ENCODE peak calls at places on chromosomes 3 and 15, in ten cellular contexts. H is HCT116, K is NB4, X is MCF 10A, B is SK-N-SH, Y is kidney, E is HFFc6, M is thoracic aorta, I is neural progenitor cell, D is nephron progenitor cell. F is an unnamed sample.

GRCh38 chr3:116444819-116445290 is 432 bp downstream of the LSAMP start:
- DNase-seq in H (no peak), K (no peak), X (no peak), B (peak), Y (peak), E (no peak), M (no peak), I (peak), D (peak), F (peak)

GRCh38 chr15:33031324-33031736 is 163.2 kb downstream of the FMN1 start:
- DNase-seq in H (no peak), K (no peak), X (peak), B (no peak), Y (no peak), E (peak), M (no peak), I (no peak), D (no peak), F (no peak)

GRCh38 chr15:25186411-25186810 is 231.6 kb downstream of the SNRPN start:
- DNase-seq in H (no peak), K (no peak), X (no peak), B (no peak), Y (no peak), E (no peak), M (no peak), I (no peak), D (no peak), F (no peak)

GRCh38 chr3:27311400-27311799 is 57.8 kb downstream of the NEK10 start:
- DNase-seq in H (peak), K (no peak), X (peak), B (peak), Y (no peak), E (peak), M (no peak), I (peak), D (no peak), F (no peak)

GRCh38 chr3:27729325-27729724 is 7.2 kb upstream of the EOMES start:
- DNase-seq in H (no peak), K (no peak), X (no peak), B (no peak), Y (no peak), E (no peak), M (no peak), I (peak), D (no peak), F (no peak)

GRCh38 chr3:52216585-52217408 is 8.6 kb downstream of the TLR9 start:
- DNase-seq in H (peak), K (peak), X (peak), B (peak), Y (peak), E (peak), M (no peak), I (no peak), D (no peak), F (no peak)

GRCh38 chr3:108201258-108201657 is 21.0 kb downstream of the IFT57 start:
- DNase-seq in H (no peak), K (no peak), X (no peak), B (no peak), Y (no peak), E (no peak), M (no peak), I (no peak), D (no peak), F (no peak)

GRCh38 chr3:129892486-129892856 is 1.0 kb downstream of the TMCC1 start:
- DNase-seq in H (no peak), K (no peak), X (no peak), B (no peak), Y (peak), E (no peak), M (no peak), I (no peak), D (no peak), F (peak)

GRCh38 chr15:87680200-87680599 is 576.3 kb downstream of the NTRK3 start:
- DNase-seq in H (no peak), K (no peak), X (no peak), B (no peak), Y (no peak), E (no peak), M (no peak), I (no peak), D (no peak), F (no peak)

GRCh38 chr3:98680723-98681122 is 82.4 kb upstream of the ST3GAL6 start:
- DNase-seq in H (peak), K (no peak), X (peak), B (no peak), Y (no peak), E (peak), M (no peak), I (no peak), D (no peak), F (no peak)

GRCh38 chr3:49899815-49900214 is 3.9 kb downstream of the MST1R start:
- DNase-seq in H (no peak), K (peak), X (peak), B (peak), Y (no peak), E (no peak), M (no peak), I (peak), D (peak), F (peak)

GRCh38 chr3:116473602-116474001 is 28.3 kb upstream of the LSAMP start:
- DNase-seq in H (no peak), K (no peak), X (no peak), B (no peak), Y (no peak), E (no peak), M (no peak), I (no peak), D (no peak), F (no peak)

GRCh38 chr3:60294181-60294580 is 957.1 kb downstream of the FHIT start:
- DNase-seq in H (no peak), K (no peak), X (peak), B (no peak), Y (no peak), E (no peak), M (no peak), I (no peak), D (no peak), F (no peak)

GRCh38 chr3:25454411-25454927 is 26.4 kb downstream of the RARB start:
- DNase-seq in H (no peak), K (no peak), X (no peak), B (no peak), Y (no peak), E (peak), M (no peak), I (no peak), D (no peak), F (no peak)

GRCh38 chr3:194091141-194091540 is 44.8 kb upstream of the HES1 start:
- DNase-seq in H (no peak), K (peak), X (peak), B (no peak), Y (no peak), E (peak), M (no peak), I (no peak), D (no peak), F (no peak)

GRCh38 chr15:52078876-52079700 is 33.5 kb downstream of the BCL2L10 start:
- DNase-seq in H (peak), K (peak), X (peak), B (peak), Y (peak), E (peak), M (peak), I (peak), D (peak), F (peak)

GRCh38 chr15:85920926-85921325 is 126.2 kb upstream of the KLHL25 start:
- DNase-seq in H (no peak), K (no peak), X (no peak), B (no peak), Y (no peak), E (no peak), M (no peak), I (peak), D (peak), F (no peak)

GRCh38 chr3:194139085-194139976 is 3.4 kb downstream of the HES1 start:
- DNase-seq in H (no peak), K (peak), X (peak), B (peak), Y (no peak), E (peak), M (no peak), I (peak), D (peak), F (no peak)

GRCh38 chr3:186589115-186589514 is 18.6 kb downstream of the DNAJB11 start:
- DNase-seq in H (no peak), K (peak), X (peak), B (no peak), Y (no peak), E (no peak), M (no peak), I (peak), D (no peak), F (no peak)

GRCh38 chr3:176650478-176650877 is 546.8 kb downstream of the TBL1XR1 start:
- DNase-seq in H (no peak), K (peak), X (peak), B (no peak), Y (no peak), E (peak), M (no peak), I (no peak), D (no peak), F (no peak)

GRCh38 chr15:58484794-58485600 is 53.2 kb downstream of the LIPC start:
- DNase-seq in H (no peak), K (peak), X (no peak), B (no peak), Y (no peak), E (no peak), M (no peak), I (no peak), D (no peak), F (no peak)

GRCh38 chr3:192409203-192409837 is 318.0 kb downstream of the FGF12 start:
- DNase-seq in H (no peak), K (no peak), X (peak), B (peak), Y (peak), E (no peak), M (no peak), I (peak), D (peak), F (peak)

GRCh38 chr3:47113669-47114365 is 50.1 kb downstream of the SETD2 start:
- DNase-seq in H (no peak), K (peak), X (no peak), B (no peak), Y (no peak), E (peak), M (no peak), I (no peak), D (no peak), F (no peak)

GRCh38 chr3:197752107-197752506 is 2.4 kb downstream of the FYTTD1 start:
- DNase-seq in H (no peak), K (no peak), X (no peak), B (no peak), Y (no peak), E (peak), M (no peak), I (no peak), D (no peak), F (no peak)

GRCh38 chr3:139764069-139764905 is 86.5 kb upstream of the NMNAT3 start:
- DNase-seq in H (no peak), K (no peak), X (no peak), B (no peak), Y (no peak), E (no peak), M (no peak), I (no peak), D (no peak), F (no peak)

GRCh38 chr3:31908391-31909097 is 72.5 kb downstream of the OSBPL10 start:
- DNase-seq in H (peak), K (peak), X (peak), B (no peak), Y (no peak), E (peak), M (no peak), I (no peak), D (no peak), F (no peak)

GRCh38 chr3:116388867-116389385 is 56.4 kb downstream of the LSAMP start:
- DNase-seq in H (no peak), K (no peak), X (no peak), B (no peak), Y (no peak), E (no peak), M (no peak), I (no peak), D (no peak), F (no peak)

GRCh38 chr15:40902605-40903561 is 8.6 kb downstream of the VPS18 start:
- DNase-seq in H (no peak), K (peak), X (peak), B (no peak), Y (peak), E (no peak), M (no peak), I (peak), D (no peak), F (no peak)

GRCh38 chr3:160806686-160807085 is 50.7 kb downstream of the PPM1L start:
- DNase-seq in H (no peak), K (no peak), X (no peak), B (no peak), Y (no peak), E (no peak), M (no peak), I (no peak), D (no peak), F (no peak)

GRCh38 chr3:160808838-160809237 is 52.8 kb downstream of the PPM1L start:
- DNase-seq in H (no peak), K (no peak), X (no peak), B (no peak), Y (no peak), E (no peak), M (no peak), I (no peak), D (no peak), F (no peak)

GRCh38 chr3:160804762-160805161 is 48.7 kb downstream of the PPM1L start:
- DNase-seq in H (no peak), K (no peak), X (peak), B (peak), Y (no peak), E (no peak), M (no peak), I (no peak), D (no peak), F (peak)

GRCh38 chr3:160809453-160809852 is 53.4 kb downstream of the PPM1L start:
- DNase-seq in H (no peak), K (no peak), X (no peak), B (no peak), Y (no peak), E (no peak), M (no peak), I (no peak), D (no peak), F (no peak)

DNA sequence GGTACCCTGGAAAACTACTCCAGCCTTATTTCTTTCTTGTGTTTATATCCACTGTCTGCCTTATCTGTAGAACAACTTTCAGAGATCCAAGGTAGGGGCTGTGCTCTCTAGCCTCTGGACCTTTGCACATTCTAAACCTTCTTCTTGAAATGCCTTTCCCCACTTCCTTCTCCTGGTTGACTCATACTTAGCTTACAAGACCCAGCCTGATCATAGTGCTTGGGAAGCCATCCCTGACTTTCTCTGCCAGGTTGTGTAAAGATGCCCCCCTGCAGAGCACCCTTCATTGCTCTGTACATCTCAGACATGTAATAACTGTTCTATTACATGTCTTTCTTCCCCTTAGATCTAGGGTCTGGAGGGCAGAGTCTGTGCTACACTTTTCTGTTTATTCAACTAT is 50.1 kb downstream of the PPM1L start:
- DNase-seq in H (no peak), K (no peak), X (peak), B (no peak), Y (no peak), E (no peak), M (no peak), I (no peak), D (no peak), F (no peak)
- TF ChIP-seq CTCF in H (no peak), K (no peak), X (no peak), B (no peak), Y (no peak), E (no peak), M (no peak), I (no peak), D (no peak), F (no peak)

GRCh38 chr3:122660575-122660974 is 20.1 kb upstream of the PARP14 start:
- DNase-seq in H (no peak), K (peak), X (no peak), B (no peak), Y (no peak), E (no peak), M (no peak), I (peak), D (no peak), F (no peak)
- TF ChIP-seq CTCF in H (no peak), K (no peak), X (no peak), B (no peak), Y (no peak), E (no peak), M (no peak), I (peak), D (no peak), F (no peak)

GRCh38 chr15:65212097-65212496 is 824 bp upstream of the CILP start:
- DNase-seq in H (no peak), K (peak), X (peak), B (peak), Y (no peak), E (no peak), M (no peak), I (peak), D (no peak), F (no peak)
- TF ChIP-seq CTCF in H (peak), K (peak), X (peak), B (peak), Y (peak), E (peak), M (no peak), I (peak), D (peak), F (peak)

DNA sequence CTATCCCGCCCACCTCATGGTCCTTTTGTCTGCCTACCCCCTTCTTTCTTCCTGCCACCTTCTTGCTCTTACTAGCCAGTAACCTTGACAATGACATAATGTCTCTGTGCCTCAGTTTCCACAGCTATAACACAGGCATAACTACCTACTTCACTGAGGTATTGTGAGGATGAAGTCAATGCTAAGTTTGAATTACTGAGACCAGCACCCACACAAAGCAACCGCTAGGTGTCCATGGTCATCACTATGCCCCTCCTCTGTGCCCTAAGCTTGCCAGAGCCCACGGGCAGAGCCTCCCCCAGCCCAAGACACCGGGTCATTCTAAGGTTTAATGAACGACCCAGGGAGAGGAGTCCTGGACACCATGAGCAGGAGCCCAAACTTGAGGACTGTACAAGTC is 101.6 kb downstream of the OXNAD1 start:
- DNase-seq in H (no peak), K (no peak), X (no peak), B (no peak), Y (no peak), E (no peak), M (no peak), I (no peak), D (no peak), F (no peak)
- TF ChIP-seq CTCF in H (no peak), K (no peak), X (no peak), B (no peak), Y (no peak), E (no peak), M (no peak), I (peak), D (peak), F (no peak)

DNA sequence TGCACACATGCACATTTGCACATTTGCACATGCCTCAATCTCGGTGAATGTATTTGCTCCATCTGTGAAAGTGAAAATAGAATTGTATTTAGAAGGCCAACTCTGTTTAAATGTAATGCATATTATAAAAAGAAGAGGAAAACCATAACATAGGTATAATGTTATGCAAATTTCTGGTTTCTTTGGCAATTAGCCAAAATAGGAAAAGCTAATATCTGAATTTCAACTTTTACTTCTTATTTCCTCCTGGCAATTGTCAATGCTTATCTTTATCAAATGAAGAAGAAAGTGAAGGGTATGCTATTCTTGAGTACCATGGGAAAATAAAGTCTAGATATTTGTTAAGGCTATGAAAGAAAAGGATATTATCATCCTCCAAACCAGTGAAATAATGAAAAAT is 76.7 kb upstream of the SLC2A2 start:
- DNase-seq in H (no peak), K (no peak), X (no peak), B (no peak), Y (no peak), E (no peak), M (no peak), I (no peak), D (no peak), F (no peak)
- TF ChIP-seq CTCF in H (no peak), K (no peak), X (no peak), B (no peak), Y (no peak), E (no peak), M (no peak), I (no peak), D (no peak), F (no peak)

DNA sequence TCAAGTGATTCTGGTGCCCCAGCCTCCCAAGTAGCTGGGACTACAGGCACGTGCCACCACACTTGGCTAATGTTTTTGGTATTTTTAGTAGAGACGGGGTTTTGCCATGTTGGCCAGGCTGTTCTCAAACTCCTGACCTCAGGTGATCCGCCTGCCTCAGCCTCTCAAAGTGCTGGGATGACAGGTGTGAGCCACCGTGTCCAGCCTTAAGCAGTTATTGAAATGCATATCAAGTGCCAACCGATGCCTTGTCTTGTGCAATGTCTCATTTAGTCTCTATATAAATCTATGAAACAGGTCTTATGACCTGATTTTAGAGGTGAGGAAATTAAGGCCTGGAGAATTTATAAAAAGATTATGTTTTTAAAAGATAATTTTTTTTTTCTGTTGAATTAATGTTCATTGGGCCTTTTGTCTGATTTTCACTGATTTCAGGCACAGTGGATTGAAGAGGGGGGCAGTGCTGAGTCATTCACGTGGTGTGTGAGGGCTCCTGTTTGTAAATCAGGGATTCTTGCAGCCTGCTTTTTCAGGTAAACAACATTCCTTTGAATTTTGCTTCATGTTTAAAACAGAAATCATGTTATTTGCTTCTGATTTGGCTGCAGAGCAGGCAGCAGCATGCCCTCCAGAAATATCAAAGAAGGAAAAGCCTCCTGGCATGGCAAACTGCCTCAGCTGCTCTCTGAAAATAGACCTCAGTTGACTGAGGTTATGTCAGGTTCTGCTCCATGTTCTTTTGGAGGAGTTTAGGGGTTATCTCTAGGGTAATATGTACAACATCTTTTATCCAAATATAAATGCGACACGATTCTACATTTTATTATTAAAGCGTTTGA is 407.0 kb upstream of the RGMA start:
- DNase-seq in H (no peak), K (no peak), X (no peak), B (peak), Y (no peak), E (no peak), M (no peak), I (no peak), D (no peak), F (no peak)
- TF ChIP-seq CTCF in H (no peak), K (no peak), X (no peak), B (no peak), Y (no peak), E (no peak), M (no peak), I (peak), D (no peak), F (no peak)

GRCh38 chr15:84823580-84823878 is 6.4 kb downstream of the ALPK3 start:
- DNase-seq in H (no peak), K (no peak), X (no peak), B (no peak), Y (no peak), E (no peak), M (no peak), I (no peak), D (no peak), F (no peak)

GRCh38 chr15:84824260-84824690 is 7.1 kb downstream of the ALPK3 start:
- DNase-seq in H (no peak), K (no peak), X (no peak), B (no peak), Y (no peak), E (no peak), M (no peak), I (no peak), D (no peak), F (no peak)

GRCh38 chr15:84827246-84827645 is 10.1 kb downstream of the ALPK3 start:
- DNase-seq in H (no peak), K (no peak), X (no peak), B (no peak), Y (no peak), E (no peak), M (no peak), I (no peak), D (no peak), F (no peak)

GRCh38 chr15:84828433-84828908 is 11.3 kb downstream of the ALPK3 start:
- DNase-seq in H (no peak), K (no peak), X (no peak), B (no peak), Y (no peak), E (no peak), M (no peak), I (no peak), D (no peak), F (no peak)

GRCh38 chr15:84826369-84826823 is 9.2 kb downstream of the ALPK3 start:
- DNase-seq in H (peak), K (peak), X (peak), B (no peak), Y (no peak), E (no peak), M (no peak), I (peak), D (no peak), F (no peak)
- TF ChIP-seq CTCF in H (peak), K (peak), X (peak), B (peak), Y (peak), E (peak), M (no peak), I (peak), D (peak), F (no peak)